ENCODE peak calls at places on chromosomes 3 and 15, in four cellular contexts. G is astrocyte of the spinal cord, Y is endothelial cell, M is natural killer cell. S is an unnamed sample.
A peak's percentile ranks its signal among the peaks of the same experiment; 100 is the strongest.

GRCh38 chr3:13683288-13683687 is 134.4 kb downstream of the FBLN2 start:
- DNase-seq in G (no peak), Y (no peak), M (no peak), S (no peak)

GRCh38 chr3:13012228-13012691 is 61.0 kb downstream of the IQSEC1 start:
- DNase-seq in G (no peak), Y (no peak), M (peak; percentile 73), S (peak; percentile 7)

GRCh38 chr3:48425281-48425812 is 4.5 kb downstream of the PLXNB1 start:
- DNase-seq in G (no peak), Y (no peak), M (no peak), S (no peak)

GRCh38 chr3:194661946-194662345 is 10.0 kb downstream of the LSG1 start:
- DNase-seq in G (no peak), Y (no peak), M (no peak), S (no peak)

GRCh38 chr3:72482589-72483249 is 365.5 kb downstream of the SHQ1 start:
- DNase-seq in G (peak; percentile 86), Y (no peak), M (peak; percentile 34), S (peak; percentile 32)

GRCh38 chr3:48845170-48845569 is 2.5 kb downstream of the PRKAR2A start:
- DNase-seq in G (no peak), Y (no peak), M (no peak), S (no peak)

GRCh38 chr3:14532691-14533456 is 7.3 kb downstream of the GRIP2 start:
- DNase-seq in G (no peak), Y (peak; percentile 47), M (no peak), S (no peak)

GRCh38 chr3:126664591-126665214 is 9.8 kb upstream of the TXNRD3 start:
- DNase-seq in G (peak; percentile 17), Y (no peak), M (no peak), S (no peak)

GRCh38 chr15:40286061-40286532 is 3.2 kb upstream of the ANKRD63 start:
- DNase-seq in G (no peak), Y (no peak), M (no peak), S (no peak)

GRCh38 chr3:48879307-48879993 is 19.2 kb downstream of the SLC25A20 start:
- DNase-seq in G (no peak), Y (no peak), M (no peak), S (no peak)

GRCh38 chr15:89400121-89400996 is 65.7 kb upstream of the POLG start:
- DNase-seq in G (no peak), Y (no peak), M (no peak), S (no peak)

GRCh38 chr15:80780416-80781221 is 1.4 kb downstream of the CEMIP start:
- DNase-seq in G (peak; percentile 65), Y (peak; percentile 87), M (no peak), S (no peak)

GRCh38 chr3:77247063-77247462 is 207.2 kb downstream of the ROBO2 start:
- DNase-seq in G (no peak), Y (no peak), M (no peak), S (no peak)

GRCh38 chr15:89018235-89018634 is 70.0 kb upstream of the ABHD2 start:
- DNase-seq in G (no peak), Y (no peak), M (no peak), S (no peak)

GRCh38 chr3:161163297-161163696 is 57.8 kb upstream of the NMD3 start:
- DNase-seq in G (peak; percentile 93), Y (no peak), M (no peak), S (peak; percentile 70)

GRCh38 chr15:71110800-71111565 is 4.3 kb upstream of the THSD4 start:
- DNase-seq in G (no peak), Y (no peak), M (no peak), S (no peak)

GRCh38 chr3:40930131-40930538 is 269.2 kb upstream of the CTNNB1 start:
- DNase-seq in G (no peak), Y (no peak), M (no peak), S (no peak)

GRCh38 chr15:40769310-40770146 is at the start of gene C15orf62:
- DNase-seq in G (peak; percentile 62), Y (no peak), M (peak; percentile 57), S (no peak)

GRCh38 chr3:67875338-67875737 is 220.9 kb upstream of the SUCLG2 start:
- DNase-seq in G (peak; percentile 14), Y (no peak), M (no peak), S (no peak)

GRCh38 chr15:80645494-80646065 is 49.5 kb upstream of the ABHD17C start:
- DNase-seq in G (no peak), Y (no peak), M (no peak), S (no peak)

GRCh38 chr3:14461748-14462324 is 59.4 kb downstream of the SLC6A6 start:
- DNase-seq in G (peak; percentile 73), Y (peak; percentile 76), M (peak; percentile 39), S (peak; percentile 54)

GRCh38 chr3:192422998-192423349 is 304.4 kb downstream of the FGF12 start:
- DNase-seq in G (peak; percentile 59), Y (no peak), M (no peak), S (no peak)

GRCh38 chr15:29348308-29348914 is 78.8 kb upstream of the NSMCE3 start:
- DNase-seq in G (no peak), Y (no peak), M (no peak), S (no peak)
- TF ChIP-seq CTCF in G (no peak), Y (no peak), M (no peak), S (no peak)

DNA sequence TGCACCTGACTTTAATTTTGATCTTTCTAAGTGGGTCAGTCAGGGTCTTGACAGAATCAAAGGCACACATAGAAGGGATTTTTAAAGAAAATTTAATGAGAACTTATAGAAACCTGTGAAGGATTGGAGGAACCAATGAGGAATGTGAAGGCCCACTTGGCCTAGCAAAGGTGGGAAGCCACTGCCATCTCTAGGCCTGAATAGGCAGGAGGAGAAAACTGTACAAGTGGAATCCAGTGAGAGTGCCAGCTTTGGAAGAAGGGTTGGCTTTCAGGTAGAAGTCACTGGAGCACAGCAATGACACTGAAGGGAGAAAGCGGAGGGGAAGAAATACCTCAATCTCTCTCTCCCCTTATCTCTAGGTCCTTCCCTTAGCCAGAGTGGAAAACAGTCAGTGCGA is 380.7 kb upstream of the KCNMB2 start:
- DNase-seq in G (no peak), Y (no peak), M (no peak), S (no peak)
- TF ChIP-seq CTCF in G (no peak), Y (no peak), M (no peak), S (no peak)

GRCh38 chr3:62669161-62669560 is 206.1 kb downstream of the CADPS start:
- DNase-seq in G (no peak), Y (no peak), M (no peak), S (no peak)
- TF ChIP-seq CTCF in G (no peak), Y (no peak), M (no peak), S (no peak)

GRCh38 chr15:99421172-99421656 is 144.6 kb upstream of the MEF2A start:
- DNase-seq in G (no peak), Y (no peak), M (no peak), S (no peak)
- TF ChIP-seq CTCF in G (no peak), Y (no peak), M (no peak), S (no peak)

GRCh38 chr15:60737217-60737616 is 258.3 kb upstream of the ICE2 start:
- DNase-seq in G (no peak), Y (no peak), M (no peak), S (no peak)
- TF ChIP-seq CTCF in G (no peak), Y (no peak), M (no peak), S (peak; percentile 31)

S was measured in HFFc6.